ENCODE peak calls at places on chromosomes 6 and 20, in ten cellular contexts. Z is endodermal cell; H is heart right ventricle; P is B cell; E is activated T-cell treated with anti-CD3 and anti-CD28 coated beads, Interleukin-2, amount 50 U/mL, for 48 hours; C is AG10803; X is D341Med; Q is H4; G is NCI-H510A treated with DMSO at 0.1 percent for 48 hours; F is ovary. O is an unnamed sample.

GRCh38 chr20:23404196-23404595 is 17.1 kb downstream of the NAPB start:
- DNase-seq in Z (no peak), Q (peak; percentile 6), P (no peak), E (no peak), C (peak; percentile 34), H (no peak), F (no peak), X (no peak), G (no peak), O (no peak)

GRCh38 chr6:21219241-21219640 is 374.3 kb upstream of the SOX4 start:
- DNase-seq in E (no peak), P (no peak), X (no peak), Z (no peak), Q (no peak), F (no peak), H (no peak), G (no peak), C (peak; percentile 15), O (no peak)

GRCh38 chr20:57622579-57623381 is 2.6 kb upstream of the ZBP1 start:
- DNase-seq in F (no peak), Z (peak; percentile 91), P (peak; percentile 71), Q (peak; percentile 72), G (peak; percentile 23), C (peak; percentile 42), X (peak; percentile 85), E (peak; percentile 82), H (peak; percentile 57), O (peak; percentile 79)

GRCh38 chr6:87154641-87155271 is 609 bp upstream of the ZNF292 start:
- DNase-seq in Q (peak; percentile 52), P (peak; percentile 81), G (peak; percentile 76), H (no peak), F (no peak), C (peak; percentile 82), E (no peak), Z (no peak), X (no peak), O (no peak)

GRCh38 chr6:36968266-36968977 is 13.9 kb downstream of the PI16 start:
- DNase-seq in Z (no peak), G (no peak), X (no peak), H (no peak), C (no peak), F (peak; percentile 52), Q (no peak), E (no peak), P (no peak), O (no peak)

GRCh38 chr6:132683543-132683942 is 24.6 kb upstream of the TAAR1 start:
- DNase-seq in Z (no peak), E (no peak), P (no peak), F (no peak), G (no peak), H (no peak), X (no peak), Q (no peak), C (peak; percentile 62), O (no peak)

GRCh38 chr20:44909872-44910689 is at the start of gene PABPC1L:
- DNase-seq in Q (peak; percentile 17), X (peak; percentile 92), Z (peak; percentile 96), P (peak; percentile 89), H (peak; percentile 61), E (peak; percentile 86), G (peak; percentile 87), C (peak; percentile 48), F (peak; percentile 53), O (peak; percentile 79)

GRCh38 chr6:31143148-31143547 is 4.3 kb upstream of the PSORS1C2 start:
- DNase-seq in C (peak; percentile 71), Z (peak; percentile 96), Q (no peak), X (no peak), F (peak; percentile 59), H (peak; percentile 68), E (no peak), G (no peak), P (no peak), O (no peak)

GRCh38 chr20:15814903-15815302 is 758.3 kb downstream of the KIF16B start:
- DNase-seq in P (no peak), E (no peak), F (no peak), G (no peak), C (peak; percentile 8), H (no peak), Z (no peak), Q (no peak), X (no peak), O (no peak)

GRCh38 chr6:161327360-161327953 is 53.6 kb upstream of the AGPAT4 start:
- DNase-seq in X (no peak), F (no peak), P (no peak), G (no peak), C (no peak), H (no peak), Q (no peak), E (no peak), Z (no peak), O (no peak)

GRCh38 chr20:4633780-4634179 is 87.9 kb upstream of the PRND start:
- DNase-seq in H (no peak), C (peak; percentile 90), Z (no peak), F (no peak), G (no peak), E (no peak), Q (peak; percentile 65), X (no peak), P (no peak), O (no peak)

GRCh38 chr6:113936093-113936934 is 34.6 kb downstream of the HDAC2 start:
- DNase-seq in Z (no peak), G (peak; percentile 11), C (peak; percentile 70), P (peak; percentile 46), E (no peak), F (no peak), X (peak; percentile 41), Q (peak; percentile 25), H (no peak), O (no peak)

GRCh38 chr20:43287637-43288036 is 97.9 kb upstream of the PTPRT start:
- DNase-seq in H (no peak), E (no peak), F (no peak), X (no peak), C (no peak), Q (no peak), Z (no peak), G (no peak), P (no peak), O (no peak)

GRCh38 chr20:37890643-37891042 is 12.3 kb upstream of the VSTM2L start:
- DNase-seq in F (no peak), Q (no peak), E (no peak), G (no peak), X (no peak), P (no peak), Z (no peak), H (no peak), C (no peak), O (no peak)

GRCh38 chr6:34324738-34325444 is 67.6 kb downstream of the NUDT3 start:
- DNase-seq in E (no peak), F (peak; percentile 61), X (no peak), Z (no peak), H (no peak), P (no peak), Q (no peak), C (peak; percentile 58), G (peak; percentile 97), O (no peak)

GRCh38 chr20:54624701-54625472 is 149.5 kb downstream of the DOK5 start:
- DNase-seq in Q (no peak), G (no peak), Z (peak; percentile 66), C (no peak), E (no peak), F (no peak), X (no peak), P (no peak), H (no peak), O (no peak)

GRCh38 chr6:1179571-1180459 is 132.1 kb upstream of the FOXQ1 start:
- DNase-seq in H (no peak), Z (no peak), P (no peak), Q (no peak), G (no peak), E (no peak), X (no peak), C (no peak), F (no peak), O (no peak)

GRCh38 chr6:17866876-17867444 is 120.5 kb downstream of the KIF13A start:
- DNase-seq in C (no peak), H (no peak), F (no peak), E (no peak), Q (no peak), Z (no peak), P (no peak), G (no peak), X (no peak), O (no peak)

GRCh38 chr6:105952326-105952725 is 133.8 kb upstream of the PRDM1 start:
- DNase-seq in X (no peak), P (no peak), E (no peak), G (no peak), Z (peak; percentile 66), C (no peak), F (no peak), H (no peak), Q (no peak), O (no peak)

GRCh38 chr6:1873781-1874180 is 264.1 kb downstream of the FOXC1 start:
- DNase-seq in E (no peak), F (no peak), X (no peak), Z (no peak), P (no peak), C (no peak), H (no peak), Q (no peak), G (no peak), O (no peak)

GRCh38 chr6:84033523-84034451 is at the start of gene MRAP2:
- DNase-seq in C (peak; percentile 4), E (peak; percentile 23), F (no peak), Q (no peak), H (peak; percentile 23), X (peak; percentile 82), Z (peak; percentile 84), G (no peak), P (no peak), O (no peak)

GRCh38 chr20:32356935-32357868 is 929 bp upstream of the ASXL1 start:
- DNase-seq in F (no peak), G (peak; percentile 84), Z (no peak), X (no peak), P (no peak), C (peak; percentile 31), E (no peak), H (no peak), Q (no peak), O (no peak)